ENCODE peak calls at places on chromosomes 12 and 14, in four cellular contexts. One of them, this sample, is unnamed.

GRCh38 chr12:108702534-108702933 is 28.8 kb downstream of the CORO1C start:
- DNase-seq in CD8-positive, alpha-beta T cell: no peak
- DNase-seq in uterus: no peak
- DNase-seq in GM23248: no peak
- DNase-seq in this sample: no peak

GRCh38 chr14:72812292-72812851 is 81.5 kb downstream of the DPF3 start:
- DNase-seq in CD8-positive, alpha-beta T cell: no peak
- DNase-seq in GM23248: no peak
- DNase-seq in uterus: no peak
- DNase-seq in this sample: no peak

GRCh38 chr12:94266390-94266789 is 118.0 kb downstream of the PLXNC1 start:
- DNase-seq in CD8-positive, alpha-beta T cell: no peak
- DNase-seq in GM23248: peak
- DNase-seq in uterus: no peak
- DNase-seq in this sample: no peak

GRCh38 chr14:69355955-69356321 is 42.2 kb downstream of the ERH start:
- DNase-seq in uterus: peak
- DNase-seq in CD8-positive, alpha-beta T cell: no peak
- DNase-seq in GM23248: peak
- DNase-seq in this sample: no peak

GRCh38 chr12:11823043-11823442 is 173.6 kb downstream of the ETV6 start:
- DNase-seq in uterus: no peak
- DNase-seq in CD8-positive, alpha-beta T cell: no peak
- DNase-seq in GM23248: peak
- DNase-seq in this sample: no peak

GRCh38 chr14:64610049-64610746 is 60.4 kb downstream of the PPP1R36 start:
- DNase-seq in CD8-positive, alpha-beta T cell: no peak
- DNase-seq in uterus: no peak
- DNase-seq in GM23248: no peak
- DNase-seq in this sample: no peak

GRCh38 chr12:10967409-10967808 is 19.3 kb downstream of the TAS2R50 start:
- DNase-seq in GM23248: peak
- DNase-seq in CD8-positive, alpha-beta T cell: no peak
- DNase-seq in uterus: no peak
- DNase-seq in this sample: no peak

GRCh38 chr12:58596381-58596780 is 323.9 kb downstream of the LRIG3 start:
- DNase-seq in GM23248: no peak
- DNase-seq in uterus: no peak
- DNase-seq in CD8-positive, alpha-beta T cell: no peak
- DNase-seq in this sample: no peak

GRCh38 chr12:111404362-111405148 is 1.2 kb upstream of the SH2B3 start:
- DNase-seq in GM23248: peak
- DNase-seq in uterus: peak
- DNase-seq in CD8-positive, alpha-beta T cell: peak
- DNase-seq in this sample: peak

GRCh38 chr12:31201382-31201781 is 124.6 kb downstream of the SINHCAF start:
- DNase-seq in uterus: no peak
- DNase-seq in GM23248: no peak
- DNase-seq in CD8-positive, alpha-beta T cell: no peak
- DNase-seq in this sample: no peak

GRCh38 chr14:65170768-65171251 is 68.5 kb upstream of the MAX start:
- DNase-seq in uterus: no peak
- DNase-seq in CD8-positive, alpha-beta T cell: peak
- DNase-seq in GM23248: peak
- DNase-seq in this sample: peak